ENCODE peak calls at places on chromosomes 2 and 18, in six cellular contexts. U, W, X, S, D and Z are unnamed samples.

GRCh38 chr2:134391751-134392160 is 137.9 kb downstream of the MGAT5 start:
- DNase-seq in U (no peak), W (no peak), X (no peak), S (no peak), D (no peak), Z (no peak)

GRCh38 chr2:41445865-41446264 is 602.0 kb upstream of the PKDCC start:
- DNase-seq in U (no peak), W (no peak), X (no peak), S (no peak), D (no peak), Z (no peak)

GRCh38 chr18:11857177-11857887 is 6.1 kb downstream of the CHMP1B start:
- DNase-seq in U (peak; percentile 72), W (no peak), X (peak; percentile 85), S (peak; percentile 36), D (peak; percentile 98), Z (peak; percentile 48)

GRCh38 chr2:144905956-144906355 is 386.0 kb upstream of the ZEB2 start:
- DNase-seq in U (no peak), W (no peak), X (no peak), S (no peak), D (no peak), Z (no peak)

GRCh38 chr2:151900261-151900660 is 72.0 kb upstream of the ARL5A start:
- DNase-seq in U (no peak), W (no peak), X (no peak), S (no peak), D (no peak), Z (no peak)

GRCh38 chr2:26805241-26805676 is 19.4 kb downstream of the CENPA start:
- DNase-seq in U (no peak), W (no peak), X (no peak), S (no peak), D (peak; percentile 28), Z (no peak)

GRCh38 chr2:671072-671471 is 6.1 kb downstream of the TMEM18 start:
- DNase-seq in U (peak; percentile 36), W (no peak), X (no peak), S (no peak), D (no peak), Z (no peak)

GRCh38 chr2:102449370-102449974 is 23.6 kb upstream of the SLC9A4 start:
- DNase-seq in U (peak; percentile 75), W (peak; percentile 13), X (peak; percentile 19), S (peak; percentile 22), D (peak; percentile 76), Z (no peak)

GRCh38 chr2:28325567-28326468 is 66.8 kb upstream of the FOSL2 start:
- DNase-seq in U (peak; percentile 61), W (no peak), X (no peak), S (no peak), D (no peak), Z (no peak)

GRCh38 chr2:12824304-12824761 is 107.6 kb downstream of the TRIB2 start:
- DNase-seq in U (no peak), W (no peak), X (no peak), S (no peak), D (peak; percentile 76), Z (peak; percentile 52)

GRCh38 chr2:105926960-105927678 is 182.4 kb downstream of the NCK2 start:
- DNase-seq in U (no peak), W (no peak), X (no peak), S (no peak), D (no peak), Z (no peak)

GRCh38 chr18:12304351-12305210 is 3.5 kb upstream of the TUBB6 start:
- DNase-seq in U (no peak), W (no peak), X (no peak), S (peak; percentile 62), D (no peak), Z (peak; percentile 57)

GRCh38 chr18:21053127-21053526 is 58.5 kb downstream of the ROCK1 start:
- DNase-seq in U (no peak), W (no peak), X (no peak), S (no peak), D (peak; percentile 77), Z (no peak)
- H3K27ac ChIP-seq in U (no peak overlapping the region), W (no peak overlapping the region), X (no peak overlapping the region), S (no peak overlapping the region), D (no peak overlapping the region), Z (no peak overlapping the region)

GRCh38 chr2:191038241-191038725 is 24.3 kb upstream of the STAT1 start:
- DNase-seq in U (no peak), W (no peak), X (no peak), S (no peak), D (peak; percentile 59), Z (no peak)
- H3K27ac ChIP-seq in U (no peak overlapping the region), W (no peak overlapping the region), X (no peak overlapping the region), S (no peak overlapping the region), D (no peak overlapping the region), Z (no peak overlapping the region)

DNA sequence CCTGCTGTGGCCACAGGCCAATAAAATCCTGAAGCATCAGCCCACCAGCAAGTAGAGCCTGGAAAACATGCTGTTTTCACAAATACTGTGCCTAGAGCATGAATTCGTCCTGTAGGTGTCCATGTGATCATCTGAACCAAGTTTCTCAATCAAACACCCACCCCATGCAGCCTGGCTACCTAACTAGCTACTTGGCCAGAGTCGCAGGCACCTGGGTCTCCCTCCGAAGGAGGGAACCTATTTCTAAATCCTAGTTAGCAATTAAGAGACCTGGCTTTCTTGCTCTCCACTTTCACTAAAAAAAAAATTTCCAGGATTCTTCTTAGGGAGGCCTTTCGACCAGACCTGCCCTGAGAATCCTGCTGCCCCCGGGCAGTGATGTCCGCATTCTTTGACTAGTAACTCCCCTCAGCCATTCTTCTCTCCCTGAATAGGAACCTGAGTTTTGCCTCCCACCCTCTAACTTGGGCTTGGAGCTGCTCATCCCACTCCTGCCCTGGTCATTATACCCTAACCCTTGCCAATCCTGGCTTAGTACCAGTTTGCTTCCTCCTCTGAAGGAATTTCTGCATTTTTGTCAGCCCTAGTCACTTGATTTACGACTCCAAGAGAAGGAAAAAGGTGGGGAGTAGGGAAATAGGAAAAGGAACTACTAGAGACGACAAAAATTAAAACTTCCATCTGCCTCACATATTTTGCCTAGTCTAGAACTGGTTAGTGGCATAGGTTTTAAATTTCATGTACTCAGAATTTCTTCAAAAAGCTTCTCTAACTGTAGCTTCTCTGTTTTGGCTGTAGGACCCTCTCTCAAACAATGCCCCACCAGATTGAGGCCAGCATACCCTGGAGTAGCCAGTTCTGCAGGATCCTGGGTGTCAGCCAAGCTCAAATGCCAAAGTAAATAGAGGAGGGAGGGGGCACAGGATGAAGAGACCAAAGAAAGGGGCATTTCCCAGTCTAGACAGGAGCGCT is 25.4 kb upstream of the TANK start:
- DNase-seq in U (no peak), W (no peak), X (no peak), S (no peak), D (peak; percentile 33), Z (no peak)
- H3K27ac ChIP-seq in U (no peak overlapping the region), W (no peak overlapping the region), X (no peak overlapping the region), S (no peak overlapping the region), D (no peak overlapping the region), Z (peak overlapping the region; percentile 91)

DNA sequence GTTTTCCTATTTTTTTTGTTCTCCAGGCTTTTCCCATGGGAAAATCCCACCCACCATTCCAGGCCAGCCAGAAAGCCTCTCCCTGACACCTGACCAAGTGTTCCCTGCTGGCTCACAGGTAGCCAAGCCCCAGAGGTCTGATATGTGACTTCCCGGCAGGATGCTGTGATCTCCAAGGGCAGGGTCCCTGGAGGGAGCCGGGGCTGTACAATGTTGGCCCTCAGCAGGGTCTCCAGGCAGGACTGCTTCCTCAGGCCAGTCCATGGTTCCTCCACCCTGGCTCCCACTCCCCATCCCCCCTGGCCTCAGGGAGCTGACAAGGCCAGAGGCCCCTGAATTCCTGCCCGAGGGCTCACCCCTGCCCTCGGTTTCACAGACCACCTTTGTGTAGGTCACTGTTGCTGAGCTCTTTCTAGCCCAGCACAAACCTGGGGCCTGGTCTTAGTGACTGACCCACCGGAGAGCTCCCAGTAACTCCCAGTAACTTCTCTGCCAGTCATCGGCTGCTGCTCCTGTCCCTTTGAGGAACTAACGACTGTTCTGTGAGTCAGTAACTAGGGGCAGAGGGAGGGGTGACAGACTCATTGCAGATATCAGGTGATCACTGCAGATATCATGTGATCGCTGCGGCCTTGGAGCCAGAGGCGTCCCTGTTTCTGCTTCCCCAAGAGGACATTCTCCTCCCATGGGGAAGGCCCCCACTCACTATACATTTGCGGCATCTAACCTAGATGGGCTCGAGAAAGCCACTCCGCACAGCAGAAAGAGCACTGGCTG is 38.7 kb downstream of the SDC1 start:
- DNase-seq in U (peak; percentile 86), W (no peak), X (no peak), S (peak; percentile 49), D (no peak), Z (no peak)
- H3K27ac ChIP-seq in U (no peak overlapping the region), W (no peak overlapping the region), X (no peak overlapping the region), S (peak overlapping the region; percentile 58), D (no peak overlapping the region), Z (no peak overlapping the region)

GRCh38 chr2:143725425-143725824 is 596.2 kb downstream of the ARHGAP15 start:
- DNase-seq in U (no peak), W (no peak), X (no peak), S (no peak), D (no peak), Z (no peak)
- H3K27ac ChIP-seq in U (no peak overlapping the region), W (no peak overlapping the region), X (no peak overlapping the region), S (no peak overlapping the region), D (no peak overlapping the region), Z (no peak overlapping the region)

DNA sequence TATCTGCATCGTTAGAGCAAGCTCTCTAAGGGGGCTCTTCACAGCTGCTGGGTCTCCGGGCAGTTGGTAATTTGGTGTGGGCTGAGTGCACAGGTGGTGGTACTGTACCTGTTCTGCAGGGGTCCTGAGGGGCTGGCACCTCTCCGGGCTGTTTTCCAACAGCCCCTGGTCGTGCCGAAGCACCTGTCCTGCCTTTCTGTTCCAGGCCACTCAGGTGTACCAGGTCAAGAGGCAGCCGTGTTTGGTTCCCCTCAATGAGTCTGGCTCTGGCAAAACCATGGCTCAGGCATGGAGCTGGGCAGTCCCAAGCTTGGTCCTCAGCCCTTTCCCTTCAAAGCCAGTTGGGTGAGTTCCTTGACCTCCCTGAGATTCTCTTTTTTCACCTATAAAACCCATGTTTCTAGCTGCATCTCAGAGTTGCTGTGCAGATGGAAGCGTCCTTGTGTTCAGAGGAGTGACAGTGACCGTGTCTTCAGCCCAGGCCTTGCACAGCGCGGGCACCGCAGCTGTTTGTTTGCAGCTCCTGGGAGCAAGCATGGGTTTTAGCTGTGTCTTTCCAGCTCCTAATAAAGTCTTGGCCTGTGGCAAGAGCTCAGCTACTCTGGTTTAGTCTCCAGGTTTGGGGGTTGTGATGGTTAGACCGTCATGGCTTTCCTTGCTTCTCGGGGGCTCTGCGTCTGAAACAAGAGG is 110.9 kb downstream of the GLI2 start:
- DNase-seq in U (no peak), W (no peak), X (no peak), S (no peak), D (no peak), Z (no peak)
- H3K27ac ChIP-seq in U (no peak overlapping the region), W (no peak overlapping the region), X (no peak overlapping the region), S (no peak overlapping the region), D (no peak overlapping the region), Z (no peak overlapping the region)